ENCODE peak calls at places on chromosomes 2 and 18, in five cellular contexts. F, V, W, P and N are unnamed samples.

GRCh38 chr2:219508933-219509779 is 5.1 kb upstream of the ASIC4 start:
- DNase-seq in F (no peak), V (no peak), W (no peak), P (no peak), N (no peak)

GRCh38 chr2:27306657-27307544 is 1.3 kb downstream of the UCN start:
- DNase-seq in F (no peak), V (no peak), W (no peak), P (no peak), N (no peak)

GRCh38 chr2:11071207-11071606 is 84.1 kb upstream of the SLC66A3 start:
- DNase-seq in F (peak; percentile 40), V (no peak), W (no peak), P (peak; percentile 9), N (no peak)

GRCh38 chr2:142533083-142533482 is 344.4 kb upstream of the KYNU start:
- DNase-seq in F (no peak), V (no peak), W (no peak), P (no peak), N (no peak)

GRCh38 chr2:231017250-231017636 is 20.1 kb upstream of the C2orf72 start:
- DNase-seq in F (no peak), V (no peak), W (no peak), P (no peak), N (no peak)

GRCh38 chr2:2563309-2563860 is 232.3 kb upstream of the MYT1L start:
- DNase-seq in F (no peak), V (no peak), W (no peak), P (no peak), N (no peak)

GRCh38 chr2:12106440-12107080 is 360.1 kb downstream of the LPIN1 start:
- DNase-seq in F (peak; percentile 97), V (peak; percentile 79), W (no peak), P (peak; percentile 97), N (no peak)

GRCh38 chr18:48777737-48778111 is 173.0 kb downstream of the SMAD7 start:
- DNase-seq in F (peak; percentile 28), V (no peak), W (no peak), P (no peak), N (no peak)

GRCh38 chr18:54148151-54148550 is 76.3 kb downstream of the MBD2 start:
- DNase-seq in F (no peak), V (no peak), W (no peak), P (no peak), N (no peak)

GRCh38 chr2:140185076-140185475 is 1404.9 kb upstream of the NXPH2 start:
- DNase-seq in F (peak; percentile 3), V (no peak), W (no peak), P (no peak), N (no peak)

GRCh38 chr2:167127135-167127534 is 238.9 kb downstream of the XIRP2 start:
- DNase-seq in F (peak; percentile 45), V (no peak), W (no peak), P (peak; percentile 66), N (no peak)

DNA sequence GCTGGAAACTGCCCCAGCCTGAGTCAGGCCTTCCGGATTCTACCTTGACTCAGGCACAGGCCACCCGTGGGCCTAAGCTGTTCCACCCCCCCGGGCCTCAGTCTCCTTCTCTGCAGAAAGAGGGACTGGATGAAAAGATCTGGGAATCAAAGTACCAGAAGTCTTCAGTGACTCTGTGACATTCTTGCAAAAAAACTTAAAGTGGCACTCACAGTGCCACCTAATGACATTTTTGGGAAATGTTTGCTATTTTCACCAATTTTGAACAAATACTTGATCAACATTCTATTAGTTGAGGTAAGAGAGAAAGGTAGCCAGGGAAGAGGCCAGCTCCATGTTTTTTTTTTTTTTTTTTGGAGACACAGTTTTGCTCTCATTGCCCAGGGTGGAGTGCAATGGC is 48.3 kb upstream of the ACAA2 start:
- DNase-seq in F (peak; percentile 20), V (no peak), W (no peak), P (no peak), N (no peak)
- TF ChIP-seq CTCF in F (peak; percentile 27), V (peak; percentile 7), W (peak; percentile 53), P (peak; percentile 32), N (peak; percentile 82)

DNA sequence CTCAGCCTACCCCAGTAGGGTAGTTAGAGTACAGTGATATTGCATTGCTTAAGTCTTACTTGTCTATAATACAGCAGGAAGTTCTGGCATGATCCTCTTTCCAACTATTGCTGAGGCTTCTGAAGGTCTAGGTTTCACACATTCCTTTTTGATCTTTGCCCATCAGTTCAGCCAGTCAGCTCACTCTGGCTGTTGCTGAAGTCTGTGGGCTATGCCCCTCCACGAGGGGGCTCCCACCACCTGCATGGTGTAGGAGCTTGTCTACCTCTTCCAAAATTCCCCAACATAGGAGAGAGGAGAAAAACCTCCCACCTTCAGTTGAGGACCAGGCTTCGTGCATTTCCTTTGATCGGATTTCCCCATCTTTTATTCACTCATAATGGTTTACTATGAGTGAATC is 26.3 kb downstream of the PROKR1 start:
- DNase-seq in F (no peak), V (no peak), W (no peak), P (no peak), N (no peak)
- TF ChIP-seq CTCF in F (no peak), V (no peak), W (no peak), P (no peak), N (no peak)

DNA sequence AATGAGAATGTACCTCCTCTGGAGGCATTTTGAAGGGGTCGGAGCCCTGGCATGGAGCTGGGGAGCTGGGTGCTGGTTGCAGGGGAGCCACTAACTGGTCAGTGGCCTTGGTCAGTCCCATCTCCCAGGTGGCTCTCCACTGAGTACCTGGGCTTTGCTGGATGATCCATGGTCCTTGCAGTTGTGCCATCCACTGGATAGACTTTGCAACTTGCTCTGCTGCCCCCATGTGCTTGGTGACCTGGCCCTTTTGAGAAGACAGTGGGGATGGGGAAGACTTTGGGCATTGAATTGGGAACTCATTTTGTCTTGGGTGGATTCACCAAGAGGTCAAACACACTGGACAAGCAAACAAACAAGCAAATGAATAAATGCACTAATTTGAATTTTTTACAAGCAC is 263.9 kb downstream of the MYCN start:
- DNase-seq in F (no peak), V (no peak), W (no peak), P (no peak), N (no peak)
- TF ChIP-seq CTCF in F (no peak), V (no peak), W (no peak), P (no peak), N (no peak)

DNA sequence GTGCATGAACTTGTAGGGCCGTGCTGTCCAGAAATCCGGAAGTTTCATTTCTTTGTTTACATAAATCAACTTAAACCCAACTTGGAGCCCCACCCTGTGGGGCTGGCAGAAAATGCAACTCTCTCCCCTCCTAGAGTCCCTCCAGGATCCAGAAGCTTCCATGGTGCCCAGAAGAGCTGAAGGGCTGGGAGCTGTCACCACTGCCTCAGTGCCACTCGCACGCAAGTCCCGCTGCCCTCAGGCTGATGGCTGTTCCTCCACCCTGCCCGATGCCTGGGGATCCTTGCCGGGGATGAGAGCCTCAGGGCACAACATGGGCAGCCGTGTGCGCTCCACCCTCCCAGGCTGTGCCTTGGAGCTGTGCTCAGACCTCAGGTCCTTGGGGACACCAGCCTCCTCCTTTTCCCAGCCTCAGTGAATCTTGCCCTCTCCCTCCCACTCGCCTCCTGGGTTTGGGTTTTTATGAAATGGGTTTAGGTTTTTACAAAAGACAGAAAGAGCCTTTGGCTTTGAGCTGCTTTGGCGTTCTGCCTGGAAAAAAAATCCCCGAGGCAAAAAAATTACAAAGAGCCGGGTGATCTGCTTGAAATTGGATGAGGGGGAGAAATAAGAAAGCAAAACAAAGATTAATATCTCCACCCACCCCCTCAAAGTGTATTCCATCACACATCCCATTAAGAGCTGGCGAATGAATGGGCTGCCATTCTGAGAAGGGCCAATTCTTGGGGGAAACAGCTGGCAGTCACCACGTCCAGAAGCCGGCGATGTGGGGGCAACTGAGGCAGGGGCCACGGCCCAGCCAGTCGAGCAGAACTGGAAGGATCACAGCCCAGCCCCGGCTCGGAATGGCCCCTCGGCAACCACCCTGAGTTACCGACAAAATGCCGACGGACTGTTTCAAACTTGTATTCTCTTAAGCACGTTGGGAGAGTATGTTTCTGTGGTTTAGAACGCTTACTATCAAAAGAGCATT is 155.4 kb downstream of the TWIST2 start:
- DNase-seq in F (peak; percentile 76), V (peak; percentile 32), W (no peak), P (peak; percentile 89), N (no peak)
- TF ChIP-seq CTCF in F (peak; percentile 22), V (no peak), W (no peak), P (peak; percentile 43), N (peak; percentile 74)

GRCh38 chr18:60235164-60235563 is 137.4 kb downstream of the MC4R start:
- DNase-seq in F (no peak), V (no peak), W (no peak), P (no peak), N (no peak)
- TF ChIP-seq CTCF in F (no peak), V (no peak), W (no peak), P (no peak), N (no peak)

GRCh38 chr2:8288206-8288605 is 393.6 kb upstream of the ID2 start:
- DNase-seq in F (no peak), V (no peak), W (no peak), P (no peak), N (no peak)

GRCh38 chr2:8285898-8286297 is 396.0 kb upstream of the ID2 start:
- DNase-seq in F (no peak), V (no peak), W (no peak), P (no peak), N (no peak)

GRCh38 chr2:8281950-8282857 is 399.7 kb upstream of the ID2 start:
- DNase-seq in F (no peak), V (no peak), W (no peak), P (no peak), N (no peak)

GRCh38 chr2:8282858-8283252 is 399.0 kb upstream of the ID2 start:
- DNase-seq in F (no peak), V (no peak), W (no peak), P (no peak), N (no peak)

DNA sequence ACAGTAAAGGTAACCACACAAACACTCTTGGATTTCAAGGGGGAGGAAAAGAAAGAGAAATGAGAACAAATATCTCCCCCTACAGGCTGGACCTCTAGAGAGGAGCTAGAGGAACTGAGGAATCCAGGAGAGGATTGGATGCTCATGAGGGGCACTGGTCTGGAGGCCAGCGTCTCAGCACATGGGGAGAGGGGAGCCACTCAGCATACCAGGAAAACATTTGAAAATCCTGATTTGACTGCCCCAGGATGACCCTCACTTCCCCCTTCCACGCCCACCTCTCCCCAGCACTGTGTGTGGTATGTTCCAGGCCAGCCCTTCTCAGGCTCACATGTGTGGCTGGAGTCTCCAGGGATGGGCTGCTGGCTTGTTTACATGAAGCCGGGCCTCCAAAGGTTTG is 396.8 kb upstream of the ID2 start:
- DNase-seq in F (peak; percentile 10), V (no peak), W (no peak), P (peak; percentile 30), N (no peak)
- TF ChIP-seq CTCF in F (no peak), V (no peak), W (peak; percentile 26), P (peak; percentile 30), N (peak; percentile 59)